ENCODE peak calls at places on chromosomes 7 and 10, in five cellular contexts. D, C, N, K and Q are unnamed samples. For H3K27me3, the result is how much of the 10 kb centered on the place peaks cover.

GRCh38 chr7:104627516-104627915 is 299.1 kb downstream of the LHFPL3 start:
- DNase-seq in K (peak), D (peak), C (peak), N (peak), Q (no peak)

GRCh38 chr7:92221766-92222165 is 23.9 kb downstream of the KRIT1 start:
- DNase-seq in C (no peak), K (no peak), N (no peak), D (no peak), Q (no peak)

GRCh38 chr10:10520391-10521385 is 497.0 kb upstream of the CELF2 start:
- DNase-seq in K (no peak), N (no peak), C (no peak), D (peak), Q (no peak)

GRCh38 chr7:81638216-81638615 is 131.6 kb downstream of the HGF start:
- DNase-seq in C (no peak), D (peak), K (no peak), N (no peak), Q (no peak)

GRCh38 chr7:105638324-105638723 is 57.0 kb upstream of the EFCAB10 start:
- DNase-seq in C (no peak), D (no peak), N (no peak), K (no peak), Q (no peak)

GRCh38 chr7:131897016-131897789 is 340.8 kb upstream of the PODXL start:
- DNase-seq in N (peak), C (no peak), D (peak), K (peak), Q (no peak)

GRCh38 chr10:6203331-6204062 is 765 bp downstream of the PFKFB3 start:
- DNase-seq in K (peak), D (peak), C (peak), N (peak), Q (no peak)

GRCh38 chr10:62323751-62324150 is 50.4 kb upstream of the ZNF365 start:
- DNase-seq in D (no peak), C (no peak), N (peak), K (no peak), Q (peak)

DNA sequence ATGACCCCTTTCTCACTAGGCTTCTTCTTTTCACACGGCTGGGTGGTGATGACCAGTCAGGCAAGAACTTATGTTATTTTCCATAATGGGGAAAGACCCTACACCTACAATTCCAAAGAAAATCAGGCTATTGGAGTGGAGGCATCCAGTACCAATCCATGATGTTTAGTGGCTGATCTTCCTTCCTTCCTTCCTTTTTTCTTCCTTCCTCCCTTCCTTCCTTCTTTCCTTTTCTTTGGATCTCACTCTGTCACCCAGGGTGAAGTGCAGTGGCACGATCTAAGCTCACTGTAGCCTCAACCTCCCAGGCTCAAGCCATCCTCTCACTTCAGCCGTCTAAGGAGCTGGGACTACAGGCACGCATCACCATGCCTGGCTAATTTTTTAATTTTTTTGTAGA is 2.5 kb downstream of the RGS10 start:
- DNase-seq in C (no peak), K (no peak), N (no peak), D (no peak), Q (no peak)
- H3K27me3 ChIP-seq in C (under half), K (under half), N (under half), D (under half), Q (under half)

GRCh38 chr7:155227788-155228458 is 69.8 kb upstream of the INSIG1 start:
- DNase-seq in D (no peak), N (no peak), K (peak), C (no peak), Q (peak)

GRCh38 chr7:155229548-155230168 is 68.0 kb upstream of the INSIG1 start:
- DNase-seq in D (no peak), N (no peak), K (no peak), C (no peak), Q (peak)

GRCh38 chr7:155227004-155227787 is 70.5 kb upstream of the INSIG1 start:
- DNase-seq in K (no peak), N (no peak), C (no peak), D (no peak), Q (no peak)

GRCh38 chr7:155228894-155229293 is 68.8 kb upstream of the INSIG1 start:
- DNase-seq in K (no peak), C (no peak), N (no peak), D (no peak), Q (peak)

DNA sequence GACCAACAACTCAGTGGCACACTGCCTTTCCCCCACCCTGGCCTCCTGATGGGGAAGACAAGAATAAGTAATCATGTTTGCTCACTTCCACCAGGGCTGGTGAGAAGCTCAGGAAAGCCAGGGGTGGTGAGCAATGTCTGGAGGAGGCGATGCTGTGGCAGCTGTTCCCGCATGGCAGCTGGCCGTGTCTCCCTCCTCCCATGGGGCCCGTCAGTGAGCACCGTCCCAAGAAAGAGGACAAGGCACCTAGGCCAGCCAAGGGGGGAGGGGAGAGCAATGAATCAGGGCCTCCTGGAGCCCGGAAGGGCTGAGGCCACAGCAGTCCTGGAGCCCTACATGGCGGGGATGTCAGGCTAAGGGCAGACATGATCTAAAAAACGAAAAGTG is 69.2 kb upstream of the INSIG1 start:
- DNase-seq in K (no peak), N (no peak), D (peak), C (no peak), Q (peak)
- H3K4ac ChIP-seq in K (no peak), N (no peak), D (peak), C (no peak), Q (no peak)

GRCh38 chr10:93826355-93826754 is 67.4 kb upstream of the SLC35G1 start:
- DNase-seq in N (peak), K (no peak), C (no peak), D (no peak), Q (no peak)
- H3K27me3 ChIP-seq in N (under half), K (under half), C (under half), D (under half), Q (under half)

DNA sequence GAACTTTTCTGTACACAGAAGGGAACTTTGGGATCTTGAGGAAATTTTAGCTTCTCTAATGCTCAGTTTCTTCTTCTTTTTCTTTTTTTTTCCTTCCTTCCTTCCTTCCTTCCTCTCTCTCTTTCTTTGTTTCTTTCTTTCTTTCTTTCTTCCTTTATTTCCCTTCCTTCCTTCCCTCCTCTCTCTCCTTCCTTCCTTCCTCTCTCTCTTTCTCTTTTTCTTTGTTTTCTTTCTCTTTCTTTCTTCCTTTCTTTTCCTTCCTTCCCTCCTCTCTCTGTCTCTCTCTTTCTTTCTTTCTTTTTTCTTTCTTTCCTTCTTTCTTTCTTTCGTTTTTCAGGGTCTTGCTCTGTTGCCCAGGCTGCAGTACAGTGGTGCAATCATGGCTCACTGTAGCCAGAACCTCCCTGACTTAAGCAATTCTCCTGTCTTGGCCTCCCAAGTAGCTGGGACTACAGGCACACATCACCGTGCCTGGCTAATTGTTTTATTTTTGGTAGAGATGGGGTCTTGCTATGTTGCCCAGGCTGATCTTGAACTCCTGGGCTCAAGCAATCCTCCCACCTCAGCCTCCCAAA is 58.6 kb upstream of the SDK1 start:
- DNase-seq in D (no peak), N (no peak), K (no peak), C (no peak), Q (no peak)
- H3K4ac ChIP-seq in D (no peak), N (no peak), K (no peak), C (no peak), Q (no peak)